ENCODE peak calls at places on chromosomes 12 and 14, in seven cellular contexts. Y, E, N, R, V, Z and K are unnamed samples.
A peak's percentile ranks its signal among the peaks of the same experiment; 100 is the strongest.

GRCh38 chr14:99522934-99523660 is 41.9 kb downstream of the CCNK start:
- DNase-seq in Y (no peak), E (no peak), N (no peak), R (peak; percentile 34), V (no peak), Z (no peak), K (peak; percentile 65)

GRCh38 chr12:93785262-93786010 is 108.3 kb downstream of the CRADD start:
- DNase-seq in Y (no peak), E (peak; percentile 82), N (peak; percentile 29), R (peak; percentile 16), V (no peak), Z (peak; percentile 63), K (no peak)

GRCh38 chr14:71050227-71050823 is 143.1 kb downstream of the PCNX1 start:
- DNase-seq in Y (no peak), E (no peak), N (no peak), R (no peak), V (no peak), Z (no peak), K (no peak)

GRCh38 chr12:45191239-45191638 is 24.7 kb upstream of the ANO6 start:
- DNase-seq in Y (no peak), E (no peak), N (no peak), R (no peak), V (no peak), Z (peak; percentile 10), K (no peak)

GRCh38 chr14:78010688-78011087 is 159.5 kb upstream of the NRXN3 start:
- DNase-seq in Y (no peak), E (no peak), N (no peak), R (no peak), V (no peak), Z (no peak), K (no peak)

GRCh38 chr12:53675701-53676607 is at the start of gene ATP5MC2:
- DNase-seq in Y (peak; percentile 98), E (peak; percentile 99), N (peak; percentile 99), R (peak; percentile 98), V (peak; percentile 98), Z (peak; percentile 96), K (peak; percentile 99)

GRCh38 chr14:53924754-53925153 is 31.9 kb downstream of the BMP4 start:
- DNase-seq in Y (no peak), E (no peak), N (no peak), R (no peak), V (no peak), Z (peak; percentile 37), K (no peak)

GRCh38 chr12:94074970-94075695 is 73.2 kb upstream of the PLXNC1 start:
- DNase-seq in Y (peak; percentile 59), E (peak; percentile 90), N (no peak), R (peak; percentile 35), V (peak; percentile 29), Z (peak; percentile 60), K (no peak)

GRCh38 chr12:4421590-4422031 is 24.0 kb downstream of the FGF6 start:
- DNase-seq in Y (no peak), E (no peak), N (no peak), R (no peak), V (no peak), Z (peak; percentile 35), K (no peak)

GRCh38 chr12:116138781-116139180 is 138.7 kb downstream of the MED13L start:
- DNase-seq in Y (no peak), E (no peak), N (no peak), R (no peak), V (no peak), Z (no peak), K (no peak)

GRCh38 chr12:122523280-122523679 is 3.5 kb downstream of the RSRC2 start:
- DNase-seq in Y (no peak), E (no peak), N (no peak), R (no peak), V (no peak), Z (peak; percentile 65), K (no peak)

GRCh38 chr14:105989746-105990302 is 463.4 kb downstream of the TMEM121 start:
- DNase-seq in Y (no peak), E (no peak), N (no peak), R (no peak), V (no peak), Z (no peak), K (no peak)

GRCh38 chr14:24366664-24367505 is 1.1 kb upstream of the NFATC4 start:
- DNase-seq in Y (peak; percentile 92), E (peak; percentile 96), N (no peak), R (peak; percentile 94), V (peak; percentile 93), Z (peak; percentile 92), K (peak; percentile 93)
- TF ChIP-seq POLR2A in Y (peak; percentile 51), E (peak; percentile 56), N (no peak), R (peak; percentile 74), V (no peak), Z (no peak), K (no peak)

DNA sequence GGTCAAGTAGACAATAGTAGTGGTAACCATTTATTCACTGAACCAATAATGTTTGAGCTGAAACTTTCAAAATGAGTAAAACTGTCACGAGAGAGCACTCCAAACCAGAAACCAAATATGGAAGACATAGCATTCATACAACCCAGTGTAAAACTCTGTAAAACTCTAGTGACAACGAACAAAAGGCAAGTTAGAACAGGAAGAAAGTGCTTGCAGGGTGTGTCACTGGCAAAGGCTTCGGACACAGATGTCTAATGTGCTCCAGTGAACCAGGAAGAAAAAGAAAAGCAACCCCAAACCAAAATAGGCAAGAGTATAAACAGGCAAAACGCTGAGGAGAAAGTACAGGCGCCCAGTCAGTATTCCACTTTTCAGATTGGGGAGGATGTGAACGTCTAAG is 79.3 kb upstream of the FZD10 start:
- DNase-seq in Y (no peak), E (no peak), N (no peak), R (no peak), V (no peak), Z (no peak), K (no peak)
- TF ChIP-seq POLR2AphosphoS5 in Y (no peak), E (no peak), N (no peak), R (no peak), V (no peak), Z (no peak), K (no peak)

GRCh38 chr12:51520576-51521325 is 70.3 kb upstream of the SCN8A start:
- DNase-seq in Y (no peak), E (no peak), N (no peak), R (no peak), V (no peak), Z (no peak), K (no peak)

GRCh38 chr12:51517316-51517715 is 73.7 kb upstream of the SCN8A start:
- DNase-seq in Y (no peak), E (no peak), N (no peak), R (no peak), V (no peak), Z (no peak), K (no peak)

GRCh38 chr12:51521554-51522276 is 69.3 kb upstream of the SCN8A start:
- DNase-seq in Y (no peak), E (no peak), N (no peak), R (no peak), V (no peak), Z (no peak), K (no peak)

GRCh38 chr12:51519755-51520154 is 71.3 kb upstream of the SCN8A start:
- DNase-seq in Y (no peak), E (no peak), N (no peak), R (no peak), V (no peak), Z (no peak), K (no peak)

DNA sequence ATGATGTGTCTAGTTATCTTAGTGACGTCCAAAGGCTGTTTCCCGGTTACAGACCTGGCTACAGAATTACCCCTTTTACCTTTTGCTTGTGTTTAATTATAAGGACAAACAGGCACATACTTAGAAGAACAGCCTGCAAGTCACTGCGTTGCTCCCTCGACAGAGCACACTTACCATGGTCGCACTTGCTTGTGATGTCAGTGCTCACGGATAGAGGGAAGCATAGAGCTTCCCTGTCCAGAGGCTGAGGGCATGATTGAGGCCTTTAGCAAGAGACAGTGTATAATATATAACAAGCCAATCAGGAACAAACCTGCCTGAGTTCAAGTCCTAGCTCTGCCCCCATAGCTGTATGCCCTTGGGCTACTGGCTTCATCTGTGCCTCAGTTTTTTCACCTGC is 73.2 kb upstream of the SCN8A start:
- DNase-seq in Y (no peak), E (no peak), N (no peak), R (no peak), V (no peak), Z (peak; percentile 15), K (no peak)
- TF ChIP-seq CTCF in Y (no peak), E (no peak), N (peak; percentile 52), R (no peak), V (no peak), Z (peak; percentile 43), K (no peak)

GRCh38 chr14:23364164-23364571 is 804 bp downstream of the EFS start:
- DNase-seq in Y (peak; percentile 87), E (no peak), N (no peak), R (no peak), V (no peak), Z (no peak), K (peak; percentile 45)

GRCh38 chr14:23365353-23366162 is 586 bp upstream of the EFS start:
- DNase-seq in Y (peak; percentile 76), E (no peak), N (no peak), R (no peak), V (peak; percentile 45), Z (no peak), K (peak; percentile 61)

GRCh38 chr14:23370221-23370620 is 2.4 kb upstream of the IL25 start:
- DNase-seq in Y (no peak), E (no peak), N (no peak), R (no peak), V (no peak), Z (no peak), K (peak; percentile 29)

GRCh38 chr14:23364604-23365352 is at the start of gene EFS:
- DNase-seq in Y (no peak), E (no peak), N (no peak), R (no peak), V (no peak), Z (no peak), K (peak; percentile 50)

GRCh38 chr14:23366163-23366921 is 1.4 kb upstream of the EFS start:
- DNase-seq in Y (peak; percentile 77), E (peak; percentile 90), N (no peak), R (peak; percentile 42), V (no peak), Z (no peak), K (peak; percentile 70)
- TF ChIP-seq POLR2A in Y (peak; percentile 71), E (peak; percentile 78), N (no peak), R (peak; percentile 44), V (no peak), Z (no peak), K (no peak)

GRCh38 chr12:28517101-28517500 is 326.8 kb downstream of the CCDC91 start:
- DNase-seq in Y (no peak), E (no peak), N (no peak), R (no peak), V (no peak), Z (no peak), K (no peak)
- TF ChIP-seq POLR2AphosphoS5 in Y (no peak), E (no peak), N (no peak), R (no peak), V (no peak), Z (no peak), K (no peak)

DNA sequence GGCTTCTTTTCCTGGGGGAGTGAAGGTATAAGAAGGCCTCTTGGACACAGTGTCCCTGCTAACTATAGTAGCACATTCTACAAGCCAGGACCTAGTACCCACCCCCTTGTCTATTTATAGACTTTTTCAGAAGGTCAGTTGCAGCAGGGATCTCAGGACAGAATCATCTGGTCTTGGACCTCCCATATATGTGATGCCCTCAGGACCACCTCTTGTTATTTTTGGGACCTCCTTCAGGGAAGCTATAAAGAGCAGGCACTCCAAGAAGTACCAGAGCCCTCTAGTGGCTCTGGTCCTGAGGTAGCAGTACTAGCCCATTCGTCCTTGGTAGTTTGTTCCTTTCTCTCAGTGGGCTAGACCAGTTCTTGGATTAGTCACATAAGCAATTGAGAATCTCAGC is 4.3 kb downstream of the COQ10A start:
- DNase-seq in Y (no peak), E (no peak), N (no peak), R (no peak), V (no peak), Z (no peak), K (no peak)
- TF ChIP-seq CTCF in Y (no peak), E (no peak), N (peak; percentile 72), R (no peak), V (no peak), Z (peak; percentile 62), K (no peak)